ENCODE peak calls at places on chromosome 3, in nine cellular contexts. J is uterus, M is ovary, I is Peyer's patch, A is body of pancreas, H is HCT116, Y is breast epithelium, P is endothelial cell of umbilical vein, N is right lobe of liver. K is an unnamed sample.

GRCh38 chr3:102059145-102059943 is 210.0 kb downstream of the NFKBIZ start:
- DNase-seq in J (no peak), M (no peak), I (peak), A (no peak), H (no peak), Y (no peak), P (no peak), N (no peak), K (no peak)

GRCh38 chr3:15258720-15259119 is 52.7 kb downstream of the CAPN7 start:
- DNase-seq in J (no peak), M (no peak), I (no peak), A (no peak), H (no peak), Y (no peak), P (no peak), N (no peak), K (no peak)

GRCh38 chr3:69930564-69930963 is 69.0 kb upstream of the SAMMSON start:
- DNase-seq in J (no peak), M (no peak), I (no peak), A (no peak), H (no peak), Y (no peak), P (no peak), N (no peak), K (no peak)

GRCh38 chr3:89932882-89933281 is 825.5 kb downstream of the EPHA3 start:
- DNase-seq in J (no peak), M (no peak), I (no peak), A (no peak), H (no peak), Y (no peak), P (no peak), N (no peak), K (no peak)

GRCh38 chr3:9765865-9766264 is 3.9 kb downstream of the CAMK1 start:
- DNase-seq in J (no peak), M (no peak), I (no peak), A (no peak), H (no peak), Y (no peak), P (no peak), N (no peak), K (no peak)

GRCh38 chr3:126398423-126399347 is 4.0 kb downstream of the CFAP100 start:
- DNase-seq in J (no peak), M (no peak), I (no peak), A (no peak), H (no peak), Y (no peak), P (no peak), N (no peak), K (peak)

GRCh38 chr3:15535757-15536156 is 14.3 kb upstream of the COLQ start:
- DNase-seq in J (no peak), M (no peak), I (peak), A (no peak), H (no peak), Y (no peak), P (no peak), N (no peak), K (peak)

GRCh38 chr3:29822051-29822450 is 541.2 kb downstream of the RBMS3 start:
- DNase-seq in J (no peak), M (no peak), I (no peak), A (no peak), H (no peak), Y (no peak), P (peak), N (no peak), K (no peak)

GRCh38 chr3:45011756-45012441 is 14.2 kb upstream of the CLEC3B start:
- DNase-seq in J (peak), M (peak), I (peak), A (peak), H (no peak), Y (no peak), P (peak), N (no peak), K (peak)

GRCh38 chr3:171317133-171317532 is 143.1 kb downstream of the TNIK start:
- DNase-seq in J (no peak), M (no peak), I (peak), A (no peak), H (no peak), Y (no peak), P (peak), N (no peak), K (no peak)

GRCh38 chr3:113055201-113055600 is 64.4 kb downstream of the GTPBP8 start:
- DNase-seq in J (no peak), M (no peak), I (no peak), A (no peak), H (no peak), Y (no peak), P (no peak), N (no peak), K (no peak)

GRCh38 chr3:37466660-37467359 is 292.4 kb upstream of the LRRFIP2 start:
- DNase-seq in J (no peak), M (peak), I (no peak), A (no peak), H (no peak), Y (no peak), P (no peak), N (no peak), K (no peak)

GRCh38 chr3:190258634-190259033 is 63.6 kb downstream of the CLDN1 start:
- DNase-seq in J (no peak), M (no peak), I (no peak), A (no peak), H (no peak), Y (no peak), P (no peak), N (no peak), K (no peak)

GRCh38 chr3:38698061-38698460 is 48.6 kb upstream of the SCN5A start:
- DNase-seq in J (no peak), M (no peak), I (no peak), A (no peak), H (no peak), Y (no peak), P (no peak), N (no peak), K (no peak)

GRCh38 chr3:188929138-188929537 is 242.6 kb upstream of the TPRG1 start:
- DNase-seq in J (no peak), M (no peak), I (no peak), A (peak), H (no peak), Y (no peak), P (no peak), N (no peak), K (no peak)

GRCh38 chr3:45606991-45607712 is 12.6 kb downstream of the LIMD1 start:
- DNase-seq in J (peak), M (peak), I (no peak), A (no peak), H (no peak), Y (no peak), P (no peak), N (no peak), K (no peak)

GRCh38 chr3:25584011-25584789 is 80.5 kb downstream of the TOP2B start:
- DNase-seq in J (no peak), M (no peak), I (no peak), A (no peak), H (no peak), Y (no peak), P (no peak), N (no peak), K (no peak)

GRCh38 chr3:50264389-50264963 is 4.5 kb upstream of the SEMA3B start:
- DNase-seq in J (peak), M (peak), I (peak), A (peak), H (peak), Y (no peak), P (peak), N (no peak), K (no peak)

GRCh38 chr3:37026851-37027250 is 33.5 kb downstream of the MLH1 start:
- DNase-seq in J (no peak), M (no peak), I (no peak), A (no peak), H (no peak), Y (no peak), P (no peak), N (no peak), K (no peak)

GRCh38 chr3:192435241-192435640 is 292.1 kb downstream of the FGF12 start:
- DNase-seq in J (no peak), M (no peak), I (no peak), A (no peak), H (no peak), Y (no peak), P (no peak), N (no peak), K (no peak)

GRCh38 chr3:141240290-141241247 is 8.9 kb downstream of the PXYLP1 start:
- DNase-seq in J (no peak), M (no peak), I (no peak), A (no peak), H (no peak), Y (no peak), P (no peak), N (no peak), K (no peak)

DNA sequence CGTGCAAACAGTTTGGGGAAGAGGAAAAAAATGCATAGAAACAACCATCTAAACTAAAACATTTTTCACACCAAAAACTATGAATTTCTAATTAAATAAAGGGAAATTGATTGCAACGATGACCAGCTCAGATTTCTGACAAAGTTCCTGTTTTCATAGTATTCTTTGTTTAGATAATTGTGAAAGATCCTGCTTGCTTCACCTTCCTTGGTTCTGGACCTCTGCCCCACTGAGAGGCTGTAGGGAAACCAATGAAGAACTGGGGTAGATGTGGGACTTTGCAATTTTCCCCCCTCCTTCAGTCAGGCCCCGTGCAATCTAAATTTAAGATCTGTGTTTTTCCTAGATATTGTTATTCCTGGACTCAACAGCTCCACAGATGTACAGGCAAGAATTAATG is 13.8 kb upstream of the TEX264 start:
- DNase-seq in J (no peak), M (no peak), I (no peak), A (no peak), H (no peak), Y (no peak), P (no peak), N (no peak), K (no peak)
- H3K4me3 ChIP-seq in J (no peak), M (no peak), I (no peak), A (no peak), H (no peak), Y (no peak), P (no peak), N (no peak), K (no peak)

DNA sequence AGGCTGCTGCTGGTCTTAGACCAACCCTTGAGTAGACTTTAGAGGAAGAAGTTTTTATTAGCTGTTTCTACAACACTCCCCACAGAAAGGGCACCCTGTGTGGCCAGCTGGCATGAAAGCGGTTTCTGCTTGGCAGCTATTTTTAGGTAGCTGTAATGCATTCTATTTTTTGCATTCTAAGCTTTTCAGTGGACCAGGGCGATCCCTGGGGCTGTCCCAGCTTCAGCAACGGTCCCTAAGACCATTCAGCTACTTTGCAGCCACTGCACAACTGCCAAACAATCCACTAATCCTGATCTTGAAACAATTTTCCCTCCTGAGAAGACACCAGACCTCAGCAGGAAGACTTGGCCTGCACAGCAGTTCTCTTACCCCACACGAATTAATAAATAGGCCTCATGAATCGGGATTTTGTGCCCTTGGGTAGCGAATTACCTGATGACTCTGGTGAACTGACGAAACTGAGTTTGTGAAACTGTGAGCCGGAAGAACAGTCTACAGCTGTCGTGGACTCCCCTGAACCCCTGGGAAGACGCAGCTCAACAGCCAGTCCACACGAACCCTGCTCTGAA is 14.6 kb upstream of the TFRC start:
- DNase-seq in J (no peak), M (no peak), I (peak), A (peak), H (no peak), Y (no peak), P (no peak), N (peak), K (peak)
- TF ChIP-seq POLR2A in J (no peak), M (no peak), I (no peak), A (peak), H (no peak), Y (no peak), P (no peak), N (no peak), K (no peak)

GRCh38 chr3:17655743-17656142 is 86.7 kb downstream of the TBC1D5 start:
- DNase-seq in J (no peak), M (no peak), I (no peak), A (no peak), H (no peak), Y (no peak), P (no peak), N (no peak), K (no peak)
- H3K4me3 ChIP-seq in J (no peak), M (no peak), I (no peak), A (no peak), H (no peak), Y (no peak), P (no peak), N (no peak), K (no peak)

GRCh38 chr3:179164857-179165256 is 16.7 kb downstream of the PIK3CA start:
- DNase-seq in J (no peak), M (no peak), I (no peak), A (no peak), H (no peak), Y (no peak), P (no peak), N (no peak), K (no peak)
- TF ChIP-seq POLR2A in J (no peak), M (no peak), I (no peak), A (no peak), H (no peak), Y (no peak), P (no peak), N (no peak), K (no peak)

DNA sequence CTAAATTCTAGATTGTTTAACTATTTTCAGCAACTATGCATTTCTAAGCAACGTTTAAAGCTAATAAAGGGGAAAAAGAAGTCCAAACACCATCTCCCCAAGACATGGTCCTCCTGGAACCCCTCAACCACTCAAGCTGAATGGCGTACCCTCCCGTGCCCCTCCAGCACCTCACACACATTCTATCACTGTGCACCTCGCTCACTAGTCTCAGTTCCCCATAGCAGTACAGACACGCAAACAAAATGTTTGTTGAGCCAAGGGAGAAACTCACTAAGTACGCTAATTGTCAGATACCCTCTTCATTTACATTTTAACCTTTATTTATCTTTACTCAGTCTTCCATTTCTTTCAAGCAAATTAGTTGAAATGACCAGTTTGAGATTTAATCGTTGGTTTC is 48.8 kb downstream of the ACAP2 start:
- DNase-seq in J (no peak), M (no peak), I (no peak), A (no peak), H (no peak), Y (no peak), P (no peak), N (no peak), K (no peak)
- H3K4me3 ChIP-seq in J (no peak), M (no peak), I (no peak), A (no peak), H (no peak), Y (no peak), P (no peak), N (no peak), K (no peak)

GRCh38 chr3:124032881-124033359 is 41.0 kb upstream of the ROPN1 start:
- DNase-seq in J (peak), M (peak), I (peak), A (peak), H (peak), Y (peak), P (peak), N (peak), K (peak)

GRCh38 chr3:124032351-124032880 is 40.5 kb upstream of the ROPN1 start:
- DNase-seq in J (peak), M (peak), I (no peak), A (peak), H (no peak), Y (no peak), P (no peak), N (no peak), K (peak)

GRCh38 chr3:124034809-124035152 is 42.9 kb upstream of the ROPN1 start:
- DNase-seq in J (no peak), M (no peak), I (no peak), A (no peak), H (no peak), Y (no peak), P (no peak), N (no peak), K (no peak)

GRCh38 chr3:124034016-124034808 is 42.3 kb upstream of the ROPN1 start:
- DNase-seq in J (peak), M (peak), I (no peak), A (peak), H (no peak), Y (no peak), P (peak), N (no peak), K (no peak)

GRCh38 chr3:124033360-124034015 is 41.6 kb upstream of the ROPN1 start:
- DNase-seq in J (peak), M (no peak), I (no peak), A (peak), H (no peak), Y (no peak), P (no peak), N (peak), K (no peak)
- TF ChIP-seq POLR2A in J (peak), M (no peak), I (no peak), A (no peak), H (no peak), Y (no peak), P (no peak), N (no peak), K (no peak)

GRCh38 chr3:154427685-154428291 is 2.2 kb downstream of the GPR149 start:
- DNase-seq in J (no peak), M (no peak), I (no peak), A (no peak), H (no peak), Y (no peak), P (no peak), N (no peak), K (no peak)
- H3K4me3 ChIP-seq in J (no peak), M (no peak), I (no peak), A (no peak), H (no peak), Y (no peak), P (no peak), N (no peak), K (no peak)